ENCODE peak calls at places on chromosomes 3 and 15, in ten cellular contexts. B, U, M, C, F, A, R, S, O and Q are unnamed samples. For H3K27me3, the result is how much of the 10 kb centered on the place peaks cover.

GRCh38 chr3:176905331-176905730 is 292.0 kb downstream of the TBL1XR1 start:
- DNase-seq in B (no peak), U (no peak), M (no peak), C (no peak), F (no peak), A (no peak), R (no peak), S (no peak), O (no peak), Q (no peak)

GRCh38 chr15:31069360-31070000 is 32.0 kb downstream of the TRPM1 start:
- DNase-seq in B (no peak), U (no peak), M (no peak), C (no peak), F (no peak), A (peak), R (no peak), S (peak), O (no peak), Q (no peak)

GRCh38 chr3:195914648-195915473 is 6.5 kb upstream of the TNK2 start:
- DNase-seq in B (no peak), U (peak), M (peak), C (peak), F (peak), A (peak), R (peak), S (peak), O (peak), Q (peak)

GRCh38 chr3:172289583-172289982 is 158.7 kb downstream of the GHSR start:
- DNase-seq in B (no peak), U (no peak), M (no peak), C (peak), F (peak), A (peak), R (no peak), S (no peak), O (peak), Q (peak)

GRCh38 chr15:35060591-35060990 is 24.5 kb downstream of the NANOGP8 start:
- DNase-seq in B (no peak), U (no peak), M (no peak), C (no peak), F (no peak), A (no peak), R (no peak), S (no peak), O (no peak), Q (no peak)

GRCh38 chr3:140568842-140569520 is 108.9 kb upstream of the TRIM42 start:
- DNase-seq in B (no peak), U (peak), M (no peak), C (peak), F (peak), A (peak), R (no peak), S (no peak), O (no peak), Q (peak)

GRCh38 chr3:172915911-172916514 is 165.5 kb downstream of the ECT2 start:
- DNase-seq in B (no peak), U (no peak), M (no peak), C (no peak), F (no peak), A (no peak), R (no peak), S (no peak), O (no peak), Q (no peak)

GRCh38 chr3:50316657-50317242 is 5.8 kb downstream of the HYAL2 start:
- DNase-seq in B (no peak), U (peak), M (peak), C (no peak), F (peak), A (no peak), R (peak), S (no peak), O (peak), Q (no peak)

GRCh38 chr3:23808525-23808924 is 2.8 kb downstream of the UBE2E1 start:
- DNase-seq in B (no peak), U (no peak), M (peak), C (no peak), F (no peak), A (no peak), R (no peak), S (no peak), O (no peak), Q (no peak)

GRCh38 chr3:167033866-167034265 is 346.2 kb downstream of the ZBBX start:
- DNase-seq in B (no peak), U (no peak), M (no peak), C (no peak), F (no peak), A (no peak), R (no peak), S (no peak), O (no peak), Q (no peak)

GRCh38 chr15:46576611-46577010 is 941.8 kb downstream of the SQOR start:
- DNase-seq in B (no peak), U (no peak), M (no peak), C (no peak), F (no peak), A (no peak), R (no peak), S (no peak), O (peak), Q (no peak)

GRCh38 chr3:131007256-131007655 is 19.4 kb downstream of the ASTE1 start:
- DNase-seq in B (no peak), U (no peak), M (no peak), C (no peak), F (no peak), A (no peak), R (no peak), S (no peak), O (no peak), Q (no peak)

GRCh38 chr3:128394033-128394432 is 72.7 kb downstream of the DNAJB8 start:
- DNase-seq in B (no peak), U (no peak), M (no peak), C (no peak), F (no peak), A (no peak), R (no peak), S (no peak), O (no peak), Q (no peak)

GRCh38 chr3:14391033-14391432 is 11.4 kb upstream of the SLC6A6 start:
- DNase-seq in B (no peak), U (no peak), M (no peak), C (peak), F (peak), A (peak), R (no peak), S (no peak), O (no peak), Q (peak)

GRCh38 chr3:31680072-31680870 is 147.5 kb downstream of the STT3B start:
- DNase-seq in B (no peak), U (no peak), M (no peak), C (no peak), F (peak), A (no peak), R (no peak), S (peak), O (no peak), Q (no peak)

DNA sequence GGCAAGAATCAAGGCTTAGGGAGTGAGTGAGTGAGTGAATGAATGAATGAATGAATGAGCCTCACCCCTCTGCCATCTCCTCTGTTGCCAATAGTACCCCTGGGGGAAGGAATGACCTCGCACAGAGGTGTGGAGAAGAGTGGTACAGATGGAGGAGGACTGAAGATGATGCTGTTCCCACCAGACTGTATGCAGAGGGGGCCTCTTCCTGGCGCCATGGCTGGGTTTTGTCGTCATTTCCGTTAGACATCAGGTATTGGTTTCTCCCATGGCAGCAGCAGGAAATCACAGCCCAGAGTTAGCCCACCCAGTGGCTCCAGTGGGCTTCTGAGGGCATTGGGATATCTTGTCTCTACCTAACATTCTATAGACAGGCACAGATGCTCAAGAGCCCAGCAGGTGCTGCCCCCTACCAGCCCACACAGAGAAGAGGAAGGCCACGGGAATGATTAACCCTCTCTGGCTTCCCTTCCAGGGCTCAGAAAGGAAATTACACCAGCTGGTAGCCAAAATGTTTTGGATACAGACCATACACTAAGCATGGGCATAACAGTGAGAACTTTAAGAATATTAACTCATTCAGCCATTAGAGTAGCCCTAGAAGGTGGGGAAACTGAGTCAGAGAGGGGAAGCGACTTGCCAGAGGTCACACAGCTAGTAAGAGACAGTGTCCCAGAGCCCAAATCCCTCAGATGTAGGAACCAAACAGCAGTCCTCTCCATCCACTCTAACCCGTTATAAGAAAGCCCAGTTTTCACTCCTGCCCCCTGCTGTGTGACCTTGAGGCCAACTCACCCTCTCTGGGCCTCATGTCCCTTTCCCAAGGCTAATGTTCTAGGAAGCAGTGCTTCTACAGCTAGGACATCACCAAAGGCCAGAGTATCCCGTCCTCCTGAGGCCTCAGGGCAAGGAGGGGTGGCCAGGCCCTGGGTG is 109.6 kb upstream of the SLC6A11 start:
- DNase-seq in B (no peak), U (no peak), M (no peak), C (no peak), F (no peak), A (no peak), R (no peak), S (no peak), O (no peak), Q (no peak)
- H3K27me3 ChIP-seq in B (under half), U (half or more), M (under half), C (half or more), F (under half), A (under half), R (under half), S (under half), O (half or more), Q (under half)

GRCh38 chr3:108136888-108137814 is 46.3 kb upstream of the CD47 start:
- DNase-seq in B (no peak), U (no peak), M (no peak), C (no peak), F (no peak), A (no peak), R (no peak), S (no peak), O (no peak), Q (no peak)

GRCh38 chr3:108131795-108132134 is 40.9 kb upstream of the CD47 start:
- DNase-seq in B (no peak), U (no peak), M (no peak), C (no peak), F (no peak), A (no peak), R (no peak), S (no peak), O (no peak), Q (no peak)

GRCh38 chr3:108133858-108134554 is 43.2 kb upstream of the CD47 start:
- DNase-seq in B (no peak), U (no peak), M (no peak), C (no peak), F (no peak), A (no peak), R (no peak), S (no peak), O (no peak), Q (no peak)

GRCh38 chr3:108132727-108133373 is 42.0 kb upstream of the CD47 start:
- DNase-seq in B (no peak), U (no peak), M (no peak), C (no peak), F (no peak), A (no peak), R (peak), S (no peak), O (no peak), Q (no peak)

DNA sequence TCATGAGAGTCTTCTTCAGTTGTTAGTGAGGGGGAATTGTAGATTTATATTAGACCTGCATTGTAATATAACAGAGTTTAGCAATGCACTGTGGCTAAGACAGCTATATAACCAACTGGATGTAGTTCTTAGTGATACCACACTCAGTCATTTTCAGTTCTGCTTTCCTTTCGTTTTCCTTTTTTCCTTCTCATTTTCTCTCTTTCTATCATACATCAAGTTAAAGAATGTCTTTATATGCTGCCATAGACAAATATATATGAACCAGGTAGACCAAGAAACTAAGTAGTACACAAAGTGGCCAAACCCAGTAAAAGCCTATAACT is 43.7 kb upstream of the CD47 start:
- DNase-seq in B (no peak), U (no peak), M (no peak), C (no peak), F (no peak), A (no peak), R (no peak), S (no peak), O (no peak), Q (no peak)
- TF ChIP-seq POLR2A in B (no peak), U (no peak), M (no peak), C (no peak), F (no peak), A (no peak), R (no peak), S (no peak), O (no peak), Q (no peak)

GRCh38 chr15:74127954-74128784 is 2.2 kb upstream of the ISLR2 start:
- DNase-seq in B (no peak), U (no peak), M (no peak), C (no peak), F (no peak), A (no peak), R (no peak), S (peak), O (no peak), Q (peak)
- H3K27me3 ChIP-seq in B (under half), U (half or more), M (under half), C (half or more), F (under half), A (under half), R (under half), S (half or more), O (half or more), Q (half or more)

GRCh38 chr15:49155110-49155833 is at the start of gene COPS2:
- DNase-seq in B (peak), U (peak), M (peak), C (peak), F (peak), A (peak), R (peak), S (peak), O (peak), Q (peak)
- TF ChIP-seq POLR2A in B (peak), U (no peak), M (peak), C (peak), F (peak), A (peak), R (no peak), S (peak), O (peak), Q (no peak)